ENCODE peak calls at places on chromosomes 7 and 10, in four cellular contexts. Q, R, I and D are unnamed samples.

GRCh38 chr10:124376411-124376810 is 42.3 kb downstream of the OAT start:
- DNase-seq in Q (no peak), I (no peak), R (no peak), D (no peak)

GRCh38 chr10:131129544-131129943 is 182.0 kb downstream of the TCERG1L start:
- DNase-seq in R (no peak), Q (no peak), I (no peak), D (no peak)

GRCh38 chr7:48083114-48083830 is 5.8 kb upstream of the UPP1 start:
- DNase-seq in I (no peak), R (peak), Q (peak), D (no peak)

GRCh38 chr10:44902838-44903545 is 8.1 kb upstream of the TMEM72 start:
- DNase-seq in I (no peak), Q (no peak), R (no peak), D (no peak)

GRCh38 chr7:128833148-128833938 is 3.1 kb downstream of the FLNC start:
- DNase-seq in R (no peak), Q (peak), I (no peak), D (no peak)

GRCh38 chr7:132575987-132576722 is at the start of gene PLXNA4:
- DNase-seq in Q (no peak), I (no peak), R (no peak), D (no peak)

GRCh38 chr7:43302211-43302711 is 189.8 kb downstream of the HECW1 start:
- DNase-seq in I (no peak), Q (peak), R (peak), D (no peak)

GRCh38 chr10:68135922-68136718 is 26.8 kb downstream of the MYPN start:
- DNase-seq in I (no peak), R (no peak), Q (peak), D (no peak)

GRCh38 chr7:155377071-155377836 is 79.6 kb downstream of the INSIG1 start:
- DNase-seq in R (no peak), Q (peak), I (no peak), D (no peak)

GRCh38 chr10:110364531-110364937 is 59.8 kb upstream of the SMNDC1 start:
- DNase-seq in I (no peak), Q (no peak), R (peak), D (no peak)

GRCh38 chr7:120539321-120539720 is 266.3 kb downstream of the KCND2 start:
- DNase-seq in I (no peak), Q (no peak), R (no peak), D (no peak)

GRCh38 chr10:116099031-116099430 is 174.0 kb downstream of the GFRA1 start:
- DNase-seq in R (no peak), Q (peak), I (no peak), D (no peak)

GRCh38 chr10:37488792-37489657 is 363.6 kb downstream of the ANKRD30A start:
- DNase-seq in Q (no peak), I (no peak), R (no peak), D (no peak)

GRCh38 chr10:132033632-132034031 is 32.1 kb upstream of the JAKMIP3 start:
- DNase-seq in I (no peak), Q (no peak), R (no peak), D (no peak)

GRCh38 chr7:159104188-159105030 is 40.3 kb downstream of the VIPR2 start:
- DNase-seq in I (no peak), R (no peak), Q (no peak), D (no peak)

GRCh38 chr7:20116869-20117268 is 100.3 kb downstream of the MACC1 start:
- DNase-seq in Q (no peak), R (no peak), I (no peak), D (no peak)

GRCh38 chr7:118949031-118949430 is 724.5 kb downstream of the ANKRD7 start:
- DNase-seq in R (no peak), I (no peak), Q (peak), D (no peak)

GRCh38 chr7:77923419-77923818 is 124.8 kb downstream of the PHTF2 start:
- DNase-seq in R (no peak), Q (peak), I (no peak), D (no peak)

GRCh38 chr7:116543664-116544063 is 18.8 kb downstream of the CAV1 start:
- DNase-seq in R (no peak), Q (no peak), I (no peak), D (no peak)

GRCh38 chr7:124758327-124758726 is 7.3 kb downstream of the GPR37 start:
- DNase-seq in I (no peak), Q (no peak), R (no peak), D (no peak)

GRCh38 chr7:106166651-106167342 is 54.7 kb upstream of the SYPL1 start:
- DNase-seq in I (peak), R (peak), Q (peak), D (no peak)

GRCh38 chr7:135994466-135995205 is 17.5 kb upstream of the MTPN start:
- DNase-seq in I (no peak), R (peak), Q (no peak), D (no peak)

GRCh38 chr10:88478256-88478655 is 104.9 kb downstream of the RNLS start:
- DNase-seq in Q (no peak), R (no peak), I (no peak), D (no peak)

GRCh38 chr10:6269953-6270867 is 67.5 kb downstream of the PFKFB3 start:
- DNase-seq in I (peak), Q (no peak), R (peak), D (peak)

GRCh38 chr7:106625678-106626301 is 35.2 kb downstream of the CCDC71L start:
- DNase-seq in R (no peak), I (no peak), Q (no peak), D (no peak)

GRCh38 chr7:68434857-68435256 is 1163.4 kb upstream of the AUTS2 start:
- DNase-seq in Q (no peak), I (no peak), R (no peak), D (no peak)